ENCODE peak calls at places on chromosome 9, in four cellular contexts. A is H1, G is prostate gland, F is SK-N-SH. Z is an unnamed sample.

GRCh38 chr9:15132107-15132506 is 174.9 kb downstream of the TTC39B start:
- DNase-seq in G (no peak), A (no peak), F (no peak), Z (no peak)

GRCh38 chr9:13078164-13078563 is 201.3 kb downstream of the MPDZ start:
- DNase-seq in G (no peak), F (no peak), A (no peak), Z (no peak)

GRCh38 chr9:131656356-131657030 is 83.4 kb downstream of the RAPGEF1 start:
- DNase-seq in F (no peak), A (no peak), G (peak; percentile 36), Z (no peak)

GRCh38 chr9:90309809-90310522 is 332.7 kb downstream of the DIRAS2 start:
- DNase-seq in G (no peak), F (no peak), A (no peak), Z (no peak)

GRCh38 chr9:80061096-80061495 is 489.3 kb downstream of the TLE4 start:
- DNase-seq in A (no peak), F (no peak), G (no peak), Z (no peak)

GRCh38 chr9:82790868-82791267 is 272.1 kb downstream of the RASEF start:
- DNase-seq in G (no peak), A (no peak), F (no peak), Z (no peak)

GRCh38 chr9:92659601-92660000 is 10.3 kb downstream of the IPPK start:
- DNase-seq in G (no peak), A (no peak), F (no peak), Z (no peak)

GRCh38 chr9:87787735-87788134 is 61.8 kb downstream of the CTSL start:
- DNase-seq in A (no peak), F (no peak), G (no peak), Z (no peak)

GRCh38 chr9:38694676-38695075 is 25.3 kb downstream of the FAM240B start:
- DNase-seq in A (no peak), F (no peak), G (no peak), Z (no peak)

DNA sequence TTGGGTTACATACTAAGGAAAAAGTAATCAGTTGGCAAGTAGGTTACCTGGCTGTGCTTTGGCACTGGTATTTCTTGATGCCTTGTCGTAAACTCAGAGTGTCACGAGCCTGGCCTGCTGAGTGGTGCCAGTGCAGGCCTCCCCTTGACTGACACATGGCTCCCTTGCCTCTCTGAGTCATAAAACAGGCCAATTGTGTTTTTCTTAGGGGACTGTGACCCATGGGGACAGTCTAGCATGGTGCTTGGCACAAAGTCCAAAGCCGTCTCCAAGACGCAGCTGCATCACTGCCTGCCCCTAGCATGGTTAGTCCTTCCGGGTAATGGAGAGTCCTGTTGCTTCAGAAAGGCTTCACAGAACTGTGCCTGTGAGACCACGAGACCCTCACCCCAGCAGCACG is 132.5 kb downstream of the MVB12B start:
- DNase-seq in G (no peak), F (no peak), A (no peak), Z (no peak)
- H3K27ac ChIP-seq in G (no peak overlapping the region), F (no peak overlapping the region), A (no peak overlapping the region), Z (no peak overlapping the region)

DNA sequence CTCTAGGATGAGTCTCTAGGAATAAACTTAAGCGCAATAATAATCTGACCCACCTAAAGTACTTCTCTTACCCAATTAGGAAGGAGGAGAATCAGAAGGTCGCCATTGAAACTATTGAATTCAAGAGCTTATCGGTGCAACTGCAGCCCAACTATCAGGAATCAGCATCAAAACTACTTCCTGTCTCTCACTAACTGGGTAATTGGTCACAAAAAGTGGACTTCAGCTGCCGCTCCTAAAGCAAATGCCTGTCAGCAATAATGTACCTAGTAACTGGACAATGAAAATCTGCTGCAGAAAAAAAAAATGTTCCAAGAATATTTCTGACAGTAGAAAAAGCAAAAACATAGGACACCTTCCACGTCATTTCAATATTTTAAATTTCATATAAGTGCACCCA is 3.3 kb downstream of the OR1L8 start:
- DNase-seq in G (no peak), A (no peak), F (no peak), Z (no peak)
- H3K9me3 ChIP-seq in G (no peaks in the 10 kb centered on the region), A (peaks cover 28% of the 10 kb centered on the region), F (no peaks in the 10 kb centered on the region), Z (no peaks in the 10 kb centered on the region)

GRCh38 chr9:113922160-113922559 is 46.1 kb downstream of the ZNF618 start:
- DNase-seq in F (no peak), G (peak; percentile 3), A (no peak), Z (no peak)

GRCh38 chr9:113919422-113919821 is 43.3 kb downstream of the ZNF618 start:
- DNase-seq in F (no peak), A (peak; percentile 41), G (peak; percentile 2), Z (no peak)

GRCh38 chr9:113919825-113920224 is 43.7 kb downstream of the ZNF618 start:
- DNase-seq in G (no peak), F (no peak), A (peak; percentile 45), Z (no peak)

GRCh38 chr9:113921366-113921765 is 45.3 kb downstream of the ZNF618 start:
- DNase-seq in G (no peak), F (no peak), A (no peak), Z (no peak)

GRCh38 chr9:113920872-113921271 is 44.8 kb downstream of the ZNF618 start:
- DNase-seq in A (peak; percentile 14), F (no peak), G (no peak), Z (no peak)
- TF ChIP-seq POLR2AphosphoS5 in A (no peak), F (no peak), G (no peak), Z (no peak)

GRCh38 chr9:95854386-95855015 is 21.0 kb upstream of the ERCC6L2 start:
- DNase-seq in F (no peak), G (no peak), A (no peak), Z (no peak)

GRCh38 chr9:95845751-95846150 is 29.7 kb upstream of the ERCC6L2 start:
- DNase-seq in G (no peak), F (no peak), A (no peak), Z (no peak)

GRCh38 chr9:95852059-95853032 is 23.1 kb upstream of the ERCC6L2 start:
- DNase-seq in A (no peak), G (no peak), F (no peak), Z (no peak)

GRCh38 chr9:95848764-95849163 is 26.7 kb upstream of the ERCC6L2 start:
- DNase-seq in A (no peak), F (no peak), G (no peak), Z (no peak)
- H3K27ac ChIP-seq in A (no peak overlapping the region), F (no peak overlapping the region), G (no peak overlapping the region), Z (no peak overlapping the region)

GRCh38 chr9:123282343-123283047 is 14.1 kb upstream of the STRBP start:
- DNase-seq in G (no peak), F (no peak), A (no peak), Z (no peak)

GRCh38 chr9:123283048-123283408 is 14.6 kb upstream of the STRBP start:
- DNase-seq in F (no peak), G (no peak), A (no peak), Z (no peak)

GRCh38 chr9:123283455-123283854 is 15.1 kb upstream of the STRBP start:
- DNase-seq in F (no peak), G (no peak), A (no peak), Z (no peak)

GRCh38 chr9:123286324-123286723 is 17.9 kb upstream of the STRBP start:
- DNase-seq in A (no peak), G (no peak), F (no peak), Z (peak; percentile 20)

DNA sequence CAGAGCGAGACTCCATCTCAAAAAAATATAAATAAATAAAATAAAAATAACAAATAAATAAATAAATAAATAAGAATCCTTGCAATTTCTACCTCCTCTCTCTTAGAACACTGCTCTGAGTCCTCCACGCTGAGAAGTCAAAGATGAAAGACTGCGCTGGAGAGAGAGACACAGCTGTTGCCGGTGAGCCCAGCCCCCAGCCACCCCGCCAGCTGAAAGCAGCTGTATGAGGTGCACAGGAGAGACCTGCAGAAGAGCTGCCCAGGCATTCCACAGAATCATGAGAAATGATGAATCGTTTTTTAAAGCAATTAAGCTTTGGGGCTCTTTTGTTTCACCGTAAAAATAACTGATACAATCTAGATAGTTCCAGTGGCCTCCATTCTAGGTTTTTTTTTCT is 16.3 kb upstream of the STRBP start:
- DNase-seq in A (no peak), G (no peak), F (no peak), Z (no peak)
- H3K9me3 ChIP-seq in A (no peaks in the 10 kb centered on the region), G (no peaks in the 10 kb centered on the region), F (no peaks in the 10 kb centered on the region), Z (no peaks in the 10 kb centered on the region)

GRCh38 chr9:94908041-94908563 is 181.6 kb downstream of the AOPEP start:
- DNase-seq in A (peak; percentile 29), F (no peak), G (no peak), Z (no peak)

GRCh38 chr9:94907246-94907936 is 180.9 kb downstream of the AOPEP start:
- DNase-seq in A (peak; percentile 40), G (no peak), F (no peak), Z (no peak)

GRCh38 chr9:94909250-94909894 is 182.9 kb downstream of the AOPEP start:
- DNase-seq in F (no peak), A (no peak), G (no peak), Z (peak; percentile 47)

GRCh38 chr9:94909965-94910730 is 183.6 kb downstream of the AOPEP start:
- DNase-seq in F (no peak), A (peak; percentile 37), G (no peak), Z (no peak)

DNA sequence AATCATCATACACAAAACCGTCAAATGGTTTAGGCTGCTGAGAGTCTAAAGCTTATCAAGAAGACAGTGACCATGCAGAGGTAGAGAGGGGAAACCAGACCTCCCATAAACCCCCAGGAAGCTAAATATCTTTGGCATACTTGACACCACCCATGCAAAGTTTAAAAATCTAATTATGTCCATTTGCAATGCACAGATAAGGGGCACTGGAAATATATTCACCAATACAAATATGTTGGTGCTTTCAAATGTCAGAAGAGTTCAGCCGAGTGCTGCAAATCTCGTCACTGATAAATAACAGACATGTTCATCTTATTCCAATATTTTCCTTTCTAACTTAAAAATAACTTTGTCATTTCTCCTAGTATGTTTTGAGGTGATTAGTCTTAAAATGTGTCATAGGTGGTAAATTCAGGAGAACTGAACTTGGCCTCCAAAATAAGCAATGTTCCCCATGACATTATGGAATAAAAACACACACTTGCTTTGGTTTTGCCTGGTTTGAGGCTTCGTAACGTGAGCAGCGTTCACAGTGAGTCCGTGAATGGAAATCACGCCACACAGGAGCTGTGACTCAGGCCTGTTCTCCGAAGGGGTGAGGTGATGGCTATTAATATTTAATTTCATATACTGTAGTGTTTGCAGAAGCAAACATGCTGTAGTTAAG is 182.2 kb downstream of the AOPEP start:
- DNase-seq in A (peak; percentile 14), G (no peak), F (peak; percentile 51), Z (peak; percentile 47)
- TF ChIP-seq POLR2AphosphoS5 in A (no peak), G (no peak), F (no peak), Z (no peak)

GRCh38 chr9:127885508-127886281 is 8.2 kb upstream of the AK1 start:
- DNase-seq in F (no peak), G (no peak), A (no peak), Z (no peak)
- H3K27ac ChIP-seq in F (no peak overlapping the region), G (no peak overlapping the region), A (no peak overlapping the region), Z (no peak overlapping the region)

Z was measured in vagina.